ENCODE peak calls at places on chromosomes 1 and 21, in eight cellular contexts. Q is tibial nerve, L is K562, K is A549, F is transverse colon, U is suprapubic skin, D is esophagus muscularis mucosa, I is GM12878. A is an unnamed sample.

GRCh38 chr1:64459743-64460142 is 10.2 kb upstream of the CACHD1 start:
- DNase-seq in Q (no peak), L (no peak), K (no peak), F (no peak), U (no peak), D (no peak), I (no peak), A (no peak)

GRCh38 chr1:180184041-180184440 is 29.4 kb downstream of the QSOX1 start:
- DNase-seq in Q (no peak), L (no peak), K (no peak), F (no peak), U (peak; percentile 44), D (no peak), I (no peak), A (no peak)

GRCh38 chr1:208924011-208924410 is 659.5 kb upstream of the CAMK1G start:
- DNase-seq in Q (no peak), L (no peak), K (no peak), F (no peak), U (no peak), D (no peak), I (no peak), A (no peak)

GRCh38 chr1:79711001-79711431 is 704.5 kb upstream of the ADGRL4 start:
- DNase-seq in Q (no peak), L (no peak), K (no peak), F (no peak), U (no peak), D (no peak), I (peak; percentile 48), A (no peak)

GRCh38 chr1:214377485-214377884 is 96.5 kb downstream of the SMYD2 start:
- DNase-seq in Q (no peak), L (no peak), K (no peak), F (no peak), U (no peak), D (no peak), I (no peak), A (no peak)

GRCh38 chr1:217482356-217483102 is 148.4 kb downstream of the GPATCH2 start:
- DNase-seq in Q (no peak), L (no peak), K (no peak), F (no peak), U (no peak), D (no peak), I (peak; percentile 38), A (no peak)

GRCh38 chr1:119141020-119141424 is 569 bp upstream of the WARS2 start:
- DNase-seq in Q (peak; percentile 18), L (peak; percentile 81), K (no peak), F (peak; percentile 31), U (peak; percentile 72), D (no peak), I (peak; percentile 7), A (peak; percentile 34)

GRCh38 chr21:43921979-43922945 is 57.2 kb downstream of the AGPAT3 start:
- DNase-seq in Q (no peak), L (peak; percentile 96), K (no peak), F (no peak), U (no peak), D (no peak), I (peak; percentile 69), A (no peak)

GRCh38 chr1:6587261-6588005 is 7.6 kb downstream of the ZBTB48 start:
- DNase-seq in Q (no peak), L (no peak), K (no peak), F (no peak), U (no peak), D (no peak), I (no peak), A (no peak)

GRCh38 chr1:8473121-8473891 is 155.4 kb downstream of the SLC45A1 start:
- DNase-seq in Q (no peak), L (no peak), K (no peak), F (no peak), U (no peak), D (no peak), I (no peak), A (no peak)

GRCh38 chr21:36985761-36986594 is 19.5 kb upstream of the HLCS start:
- DNase-seq in Q (no peak), L (no peak), K (no peak), F (no peak), U (no peak), D (no peak), I (no peak), A (no peak)

GRCh38 chr1:208252126-208252853 is 8.1 kb upstream of the PLXNA2 start:
- DNase-seq in Q (no peak), L (peak; percentile 38), K (peak; percentile 85), F (no peak), U (no peak), D (no peak), I (no peak), A (peak; percentile 66)

GRCh38 chr1:48619529-48619928 is 147.5 kb upstream of the SPATA6 start:
- DNase-seq in Q (no peak), L (peak; percentile 18), K (peak; percentile 1), F (no peak), U (no peak), D (no peak), I (no peak), A (no peak)

GRCh38 chr1:65469889-65470340 is 49.4 kb downstream of the LEPR start:
- DNase-seq in Q (no peak), L (peak; percentile 78), K (no peak), F (no peak), U (no peak), D (no peak), I (no peak), A (no peak)

GRCh38 chr1:1430114-1430982 is 5.1 kb upstream of the VWA1 start:
- DNase-seq in Q (peak; percentile 69), L (no peak), K (no peak), F (no peak), U (no peak), D (no peak), I (no peak), A (peak; percentile 96)

GRCh38 chr21:29434081-29434480 is 135.4 kb downstream of the BACH1 start:
- DNase-seq in Q (no peak), L (no peak), K (no peak), F (no peak), U (no peak), D (no peak), I (peak; percentile 1), A (no peak)

GRCh38 chr1:184482113-184482512 is 95.3 kb downstream of the C1orf21 start:
- DNase-seq in Q (peak; percentile 57), L (no peak), K (no peak), F (peak; percentile 62), U (peak; percentile 75), D (no peak), I (no peak), A (peak; percentile 78)

DNA sequence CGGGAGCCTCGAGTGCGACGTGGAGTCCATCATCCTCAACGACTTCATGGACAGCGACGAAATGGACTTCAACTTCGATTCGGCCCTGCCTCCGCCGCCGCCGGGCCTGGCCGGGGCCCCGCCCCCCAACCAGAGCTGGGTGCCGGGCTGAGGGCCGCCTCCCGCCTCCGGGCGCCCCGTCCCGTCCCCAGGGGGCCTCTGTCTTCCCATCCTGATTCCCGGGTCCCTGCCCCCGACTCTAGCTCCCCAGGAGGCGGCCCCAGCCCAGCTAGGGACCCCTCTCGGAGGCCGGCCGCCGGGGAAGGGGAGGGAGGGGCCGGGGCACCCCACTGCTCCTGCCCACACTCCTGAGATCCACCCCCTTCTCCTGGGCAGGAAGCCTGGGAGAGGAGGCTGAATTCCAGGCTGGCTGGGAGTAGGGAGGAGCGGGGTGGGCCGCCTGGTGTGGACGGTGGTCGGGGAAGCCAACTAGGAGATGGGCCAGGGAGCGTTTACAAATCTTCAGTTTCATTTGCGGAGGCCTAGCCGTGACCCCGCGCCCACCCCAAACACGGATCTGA is 21.4 kb downstream of the FOXO6 start:
- DNase-seq in Q (peak; percentile 45), L (no peak), K (peak; percentile 86), F (no peak), U (no peak), D (no peak), I (no peak), A (peak; percentile 83)
- H3K4me3 ChIP-seq in Q (peak overlapping the region; percentile 55), L (no peak overlapping the region), K (peak overlapping the region; percentile 63), F (peak overlapping the region; percentile 50), U (peak overlapping the region; percentile 61), D (peak overlapping the region; percentile 71), I (peak overlapping the region; percentile 41), A (peak overlapping the region; percentile 51)

GRCh38 chr1:154955718-154956513 is at the start of gene PBXIP1:
- DNase-seq in Q (peak; percentile 71), L (peak; percentile 92), K (peak; percentile 99), F (peak; percentile 86), U (peak; percentile 88), D (peak; percentile 98), I (peak; percentile 92), A (peak; percentile 74)

GRCh38 chr1:154954541-154954940 is 1.4 kb downstream of the PBXIP1 start:
- DNase-seq in Q (no peak), L (no peak), K (no peak), F (no peak), U (no peak), D (no peak), I (no peak), A (no peak)

GRCh38 chr1:154953611-154954038 is 2.3 kb downstream of the PBXIP1 start:
- DNase-seq in Q (no peak), L (no peak), K (no peak), F (no peak), U (no peak), D (no peak), I (no peak), A (no peak)

GRCh38 chr1:154956557-154956956 is 658 bp upstream of the PBXIP1 start:
- DNase-seq in Q (no peak), L (no peak), K (no peak), F (no peak), U (no peak), D (no peak), I (no peak), A (peak; percentile 61)

DNA sequence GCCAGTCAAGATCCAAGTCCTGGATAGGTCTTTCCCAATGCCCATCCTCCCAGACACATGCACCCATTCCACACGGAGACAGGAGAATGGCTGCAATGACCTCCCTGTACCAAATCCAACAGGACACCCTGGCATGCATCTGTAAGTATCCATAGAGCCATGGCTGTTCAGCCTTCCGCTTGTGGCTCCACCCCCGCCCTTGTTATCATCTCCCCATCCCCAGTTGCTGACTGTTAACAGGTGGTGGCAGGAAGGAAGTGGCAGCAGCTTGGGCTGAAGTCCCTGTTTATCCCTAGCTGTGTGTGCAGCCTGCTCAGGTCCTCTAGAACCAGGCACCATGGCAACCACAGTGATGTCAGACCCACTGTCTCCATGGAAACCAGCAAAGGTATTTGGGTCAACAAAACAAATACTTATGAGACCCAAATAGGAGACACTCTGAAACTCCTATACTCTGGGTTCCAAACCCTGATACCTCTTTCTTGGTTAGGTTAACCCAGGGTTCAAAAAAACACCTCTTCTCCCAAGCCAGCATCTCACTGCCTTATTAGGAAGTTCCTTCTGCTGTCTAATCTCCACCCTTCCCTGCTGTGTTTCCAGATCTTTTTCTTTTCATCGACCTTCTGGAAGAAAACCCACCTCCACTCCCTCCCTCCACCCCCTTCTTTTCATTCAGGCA is 721 bp downstream of the PBXIP1 start:
- DNase-seq in Q (no peak), L (peak; percentile 75), K (no peak), F (peak; percentile 82), U (no peak), D (no peak), I (no peak), A (peak; percentile 51)
- TF ChIP-seq EP300 in Q (no peak), L (no peak), K (no peak), F (no peak), U (no peak), D (no peak), I (peak; percentile 63), A (no peak)

GRCh38 chr21:16533692-16534407 is 804.1 kb downstream of the USP25 start:
- DNase-seq in Q (no peak), L (no peak), K (no peak), F (no peak), U (no peak), D (no peak), I (no peak), A (no peak)
- H3K4me1 ChIP-seq in Q (no peaks in the 10 kb centered on the region), L (no peaks in the 10 kb centered on the region), K (peaks cover 30% of the 10 kb centered on the region), F (no peaks in the 10 kb centered on the region), U (peaks cover 33% of the 10 kb centered on the region), D (peaks cover 35% of the 10 kb centered on the region), I (no peaks in the 10 kb centered on the region), A (no peaks in the 10 kb centered on the region)

GRCh38 chr1:61496501-61496900 is 228.4 kb downstream of the TM2D1 start:
- DNase-seq in Q (no peak), L (no peak), K (peak; percentile 46), F (no peak), U (no peak), D (peak; percentile 39), I (no peak), A (no peak)
- H3K4me3 ChIP-seq in Q (no peak overlapping the region), L (no peak overlapping the region), K (no peak overlapping the region), F (no peak overlapping the region), U (no peak overlapping the region), D (no peak overlapping the region), I (no peak overlapping the region), A (no peak overlapping the region)